ENCODE peak calls at places on chromosomes 11 and 22, in ten cellular contexts. R is effector memory CD4-positive, alpha-beta T cell; Y is RWPE1; Q is KBM-7; W is activated naive CD4-positive, alpha-beta T cell treated with anti-CD3 and anti-CD28 coated beads for 36 hours; L is fibroblast of lung; U is astrocyte; F is psoas muscle; G is Caki2; E is activated T-helper 1 cell treated with anti-CD3 and anti-CD28 coated beads, Interleukin-2, amount 50 U/mL, for 16 hours. B is an unnamed sample.

GRCh38 chr11:11583801-11584445 is 37.9 kb downstream of the GALNT18 start:
- DNase-seq in R (no peak), Y (no peak), Q (peak; percentile 68), W (no peak), L (peak; percentile 53), U (peak; percentile 32), F (no peak), G (no peak), E (no peak), B (no peak)

GRCh38 chr11:77287615-77288273 is 13.7 kb downstream of the GDPD4 start:
- DNase-seq in R (no peak), Y (peak; percentile 84), Q (no peak), W (no peak), L (peak; percentile 92), U (peak; percentile 90), F (no peak), G (peak; percentile 6), E (no peak), B (peak; percentile 95)

GRCh38 chr22:50640857-50641647 is 13.1 kb upstream of the ARSA start:
- DNase-seq in R (no peak), Y (no peak), Q (no peak), W (no peak), L (no peak), U (no peak), F (no peak), G (no peak), E (no peak), B (no peak)

GRCh38 chr11:108498046-108498815 is at the start of gene POGLUT3:
- DNase-seq in R (peak; percentile 13), Y (peak; percentile 30), Q (peak; percentile 68), W (peak; percentile 52), L (peak; percentile 70), U (peak; percentile 50), F (peak; percentile 61), G (no peak), E (peak; percentile 12), B (peak; percentile 74)

GRCh38 chr11:1017269-1018005 is 19.1 kb downstream of the MUC6 start:
- DNase-seq in R (no peak), Y (no peak), Q (no peak), W (no peak), L (peak; percentile 10), U (no peak), F (no peak), G (no peak), E (no peak), B (no peak)

GRCh38 chr11:10930224-10930960 is 72.5 kb upstream of the ZBED5 start:
- DNase-seq in R (no peak), Y (peak; percentile 28), Q (peak; percentile 54), W (peak; percentile 14), L (peak; percentile 40), U (no peak), F (no peak), G (no peak), E (no peak), B (no peak)

GRCh38 chr11:3126207-3126865 is 38.8 kb downstream of the OSBPL5 start:
- DNase-seq in R (no peak), Y (peak; percentile 30), Q (no peak), W (no peak), L (no peak), U (no peak), F (peak; percentile 52), G (no peak), E (no peak), B (no peak)

GRCh38 chr11:14001597-14001996 is 39.1 kb downstream of the SPON1 start:
- DNase-seq in R (no peak), Y (no peak), Q (no peak), W (no peak), L (no peak), U (no peak), F (no peak), G (no peak), E (no peak), B (no peak)

GRCh38 chr11:70934999-70935768 is 317.2 kb downstream of the SHANK2 start:
- DNase-seq in R (no peak), Y (peak; percentile 41), Q (no peak), W (no peak), L (no peak), U (no peak), F (no peak), G (no peak), E (no peak), B (no peak)

GRCh38 chr22:46028069-46028991 is 51.4 kb upstream of the WNT7B start:
- DNase-seq in R (no peak), Y (no peak), Q (no peak), W (no peak), L (no peak), U (no peak), F (no peak), G (no peak), E (no peak), B (no peak)

GRCh38 chr11:61138940-61139339 is 22.3 kb downstream of the VPS37C start:
- DNase-seq in R (no peak), Y (no peak), Q (no peak), W (no peak), L (peak; percentile 90), U (peak; percentile 88), F (no peak), G (no peak), E (no peak), B (peak; percentile 50)

GRCh38 chr22:47259990-47260389 is 497.5 kb downstream of the TBC1D22A start:
- DNase-seq in R (no peak), Y (no peak), Q (peak; percentile 2), W (no peak), L (no peak), U (no peak), F (no peak), G (no peak), E (no peak), B (no peak)

GRCh38 chr11:41660585-41660984 is 201.1 kb upstream of the LRRC4C start:
- DNase-seq in R (no peak), Y (no peak), Q (no peak), W (no peak), L (no peak), U (no peak), F (no peak), G (no peak), E (no peak), B (no peak)

GRCh38 chr22:37401401-37401859 is 25.8 kb downstream of the ELFN2 start:
- DNase-seq in R (no peak), Y (no peak), Q (no peak), W (no peak), L (peak; percentile 62), U (peak; percentile 53), F (no peak), G (no peak), E (no peak), B (peak; percentile 34)

GRCh38 chr11:61694971-61695706 is 14.9 kb downstream of the DAGLA start:
- DNase-seq in R (no peak), Y (no peak), Q (no peak), W (no peak), L (no peak), U (no peak), F (peak; percentile 75), G (peak; percentile 39), E (no peak), B (no peak)

GRCh38 chr11:102620858-102621561 is 4.1 kb downstream of the MMP20 start:
- DNase-seq in R (no peak), Y (no peak), Q (no peak), W (no peak), L (peak; percentile 81), U (peak; percentile 75), F (no peak), G (no peak), E (no peak), B (peak; percentile 40)

GRCh38 chr11:66950113-66950535 is 8.1 kb downstream of the PC start:
- DNase-seq in R (no peak), Y (no peak), Q (no peak), W (peak; percentile 69), L (peak; percentile 79), U (peak; percentile 77), F (peak; percentile 54), G (peak; percentile 98), E (no peak), B (peak; percentile 82)

GRCh38 chr11:116148056-116148455 is 624.7 kb downstream of the BUD13 start:
- DNase-seq in R (no peak), Y (no peak), Q (no peak), W (no peak), L (no peak), U (no peak), F (no peak), G (no peak), E (no peak), B (no peak)

GRCh38 chr11:74749127-74749964 is 697 bp downstream of the RNF169 start:
- DNase-seq in R (peak; percentile 23), Y (peak; percentile 59), Q (peak; percentile 84), W (peak; percentile 52), L (peak; percentile 53), U (peak; percentile 27), F (peak; percentile 52), G (peak; percentile 53), E (peak; percentile 33), B (peak; percentile 28)